ENCODE peak calls at places on chromosomes 12 and 14, in eight cellular contexts. D is mucosa of descending colon; Q is stomach; A is tibial nerve; N is WTC11; P is progenitor cell of endocrine pancreas; S is activated CD8-positive, alpha-beta T cell treated with anti-CD3 and anti-CD28 coated beads for 36 hours; U is B cell. V is an unnamed sample.

GRCh38 chr12:77943466-77943865 is 112.8 kb downstream of the NAV3 start:
- DNase-seq in A (no peak), P (no peak), D (no peak), U (no peak), Q (no peak), N (no peak), S (no peak), V (peak)

GRCh38 chr14:51208982-51209381 is 31.1 kb upstream of the TMX1 start:
- DNase-seq in Q (no peak), N (no peak), D (no peak), A (no peak), U (no peak), P (no peak), S (no peak), V (no peak)

GRCh38 chr14:36657409-36658090 is 4.1 kb upstream of the PAX9 start:
- DNase-seq in D (peak), S (no peak), P (no peak), N (peak), U (no peak), Q (no peak), A (no peak), V (no peak)

GRCh38 chr14:69910871-69911270 is 31.7 kb downstream of the SMOC1 start:
- DNase-seq in A (no peak), U (no peak), P (no peak), Q (no peak), N (no peak), S (no peak), D (no peak), V (no peak)

GRCh38 chr14:53851394-53852056 is 105.1 kb downstream of the BMP4 start:
- DNase-seq in N (no peak), S (no peak), A (no peak), U (no peak), D (no peak), P (no peak), Q (no peak), V (no peak)

GRCh38 chr14:50961606-50962259 is 17.4 kb upstream of the PYGL start:
- DNase-seq in Q (no peak), U (no peak), P (no peak), D (no peak), S (no peak), N (no peak), A (no peak), V (no peak)

GRCh38 chr12:15859136-15859535 is 23.1 kb upstream of the STRAP start:
- DNase-seq in Q (no peak), P (no peak), S (no peak), D (no peak), A (no peak), U (no peak), N (no peak), V (no peak)

GRCh38 chr14:87334997-87335675 is 657.8 kb downstream of the GALC start:
- DNase-seq in U (no peak), D (no peak), A (no peak), N (no peak), S (no peak), Q (no peak), P (no peak), V (no peak)

GRCh38 chr12:28543021-28543890 is 353.0 kb downstream of the CCDC91 start:
- DNase-seq in P (no peak), S (no peak), U (no peak), N (no peak), Q (no peak), D (no peak), A (no peak), V (no peak)

GRCh38 chr12:122855985-122856831 is 21.0 kb downstream of the HIP1R start:
- DNase-seq in Q (no peak), U (no peak), D (no peak), N (no peak), S (no peak), P (no peak), A (no peak), V (no peak)

GRCh38 chr14:105069887-105070759 is 4.9 kb upstream of the GPR132 start:
- DNase-seq in P (no peak), D (no peak), U (no peak), Q (no peak), A (peak), S (peak), N (no peak), V (no peak)

GRCh38 chr12:12538535-12538934 is 24.1 kb downstream of the DUSP16 start:
- DNase-seq in A (no peak), S (no peak), U (no peak), D (no peak), N (no peak), Q (no peak), P (no peak), V (no peak)

GRCh38 chr12:21831671-21832357 is 57.3 kb upstream of the KCNJ8 start:
- DNase-seq in S (no peak), P (no peak), N (no peak), U (no peak), D (no peak), Q (no peak), A (peak), V (no peak)

GRCh38 chr12:117409286-117409685 is 47.9 kb upstream of the NOS1 start:
- DNase-seq in Q (no peak), U (no peak), S (no peak), P (no peak), N (no peak), A (no peak), D (no peak), V (no peak)

GRCh38 chr12:20646239-20646827 is 48.8 kb upstream of the SLCO1C1 start:
- DNase-seq in U (no peak), Q (no peak), P (no peak), N (no peak), S (no peak), A (peak), D (no peak), V (no peak)

GRCh38 chr12:10719482-10719881 is 3.6 kb downstream of the YBX3 start:
- DNase-seq in D (no peak), S (no peak), Q (no peak), N (no peak), A (no peak), P (no peak), U (no peak), V (no peak)

GRCh38 chr12:21527451-21528180 is 1.5 kb downstream of the SPX start:
- DNase-seq in S (peak), Q (peak), U (peak), A (no peak), N (peak), P (peak), D (peak), V (no peak)

GRCh38 chr12:19440916-19441315 is 1.6 kb downstream of the AEBP2 start:
- DNase-seq in A (no peak), U (no peak), P (no peak), N (no peak), S (no peak), Q (no peak), D (no peak), V (no peak)

GRCh38 chr14:50026396-50026795 is 90.0 kb downstream of the VCPKMT start:
- DNase-seq in N (no peak), Q (no peak), S (no peak), D (no peak), U (no peak), P (no peak), A (no peak), V (no peak)

GRCh38 chr12:119245904-119246494 is 67.3 kb downstream of the HSPB8 start:
- DNase-seq in Q (no peak), A (no peak), S (no peak), P (no peak), N (no peak), U (no peak), D (no peak), V (no peak)

GRCh38 chr14:99644035-99644587 is 818 bp upstream of the HHIPL1 start:
- DNase-seq in P (no peak), A (no peak), U (no peak), D (no peak), S (no peak), Q (no peak), N (no peak), V (no peak)

GRCh38 chr12:119500209-119500608 is 93.4 kb upstream of the TMEM233 start:
- DNase-seq in P (no peak), Q (no peak), A (no peak), D (no peak), S (no peak), N (no peak), U (no peak), V (no peak)

GRCh38 chr12:90515199-90516175 is 439.5 kb downstream of the CCER1 start:
- DNase-seq in Q (no peak), S (no peak), N (no peak), P (no peak), A (no peak), U (no peak), D (no peak), V (no peak)

GRCh38 chr14:50501642-50502041 is 30.7 kb downstream of the MAP4K5 start:
- DNase-seq in U (no peak), D (no peak), S (no peak), N (no peak), P (no peak), Q (no peak), A (no peak), V (no peak)

GRCh38 chr12:104456950-104457745 is 400 bp downstream of the CHST11 start:
- DNase-seq in Q (peak), U (no peak), A (peak), S (peak), N (peak), P (peak), D (peak), V (peak)

GRCh38 chr12:50925920-50926319 is 26.4 kb upstream of the HIGD1C start:
- DNase-seq in U (no peak), Q (no peak), D (no peak), P (no peak), A (no peak), S (no peak), N (no peak), V (no peak)

GRCh38 chr12:132430838-132431826 is 58.8 kb upstream of the FBRSL1 start:
- DNase-seq in N (no peak), S (no peak), U (no peak), Q (no peak), A (no peak), P (no peak), D (peak), V (no peak)

GRCh38 chr12:97276198-97276580 is 186.4 kb upstream of the RMST start:
- DNase-seq in A (no peak), P (no peak), N (peak), U (no peak), D (no peak), S (no peak), Q (no peak), V (no peak)

GRCh38 chr14:106842687-106843086 is 1316.3 kb downstream of the TMEM121 start:
- DNase-seq in U (no peak), Q (peak), P (no peak), D (peak), S (no peak), N (no peak), A (no peak), V (no peak)
- TF ChIP-seq CTCF in U (no peak), Q (peak), P (no peak), D (no peak), S (no peak), N (no peak), A (no peak), V (no peak)

GRCh38 chr14:62409909-62410308 is 635.3 kb downstream of the KCNH5 start:
- DNase-seq in A (no peak), Q (no peak), S (no peak), N (no peak), D (no peak), U (no peak), P (no peak), V (no peak)
- TF ChIP-seq CTCF in A (no peak), Q (no peak), S (no peak), N (no peak), D (no peak), U (no peak), P (no peak), V (no peak)

GRCh38 chr12:109573029-109573913 is at the start of the genes MMAB and MVK:
- DNase-seq in U (peak), S (peak), N (peak), D (peak), Q (peak), A (peak), P (peak), V (peak)
- TF ChIP-seq CTCF in U (no peak), S (no peak), N (no peak), D (no peak), Q (no peak), A (no peak), P (no peak), V (no peak)

GRCh38 chr12:110073049-110073831 is 24.9 kb upstream of the C12orf76 start:
- DNase-seq in A (peak), N (no peak), P (no peak), D (peak), U (peak), Q (no peak), S (peak), V (peak)

GRCh38 chr12:110075880-110076279 is 27.6 kb upstream of the C12orf76 start:
- DNase-seq in A (no peak), N (no peak), S (no peak), P (no peak), Q (no peak), U (no peak), D (no peak), V (no peak)

GRCh38 chr12:110071504-110071903 is 23.2 kb upstream of the C12orf76 start:
- DNase-seq in U (no peak), N (no peak), P (no peak), D (no peak), Q (no peak), A (no peak), S (no peak), V (no peak)

GRCh38 chr12:110071967-110072366 is 23.6 kb upstream of the C12orf76 start:
- DNase-seq in A (no peak), Q (no peak), N (no peak), D (no peak), P (no peak), S (no peak), U (no peak), V (no peak)

GRCh38 chr12:110074089-110074488 is 25.8 kb upstream of the C12orf76 start:
- DNase-seq in Q (no peak), A (no peak), P (no peak), N (no peak), S (no peak), D (no peak), U (no peak), V (no peak)
- TF ChIP-seq CTCF in Q (no peak), A (no peak), P (no peak), N (no peak), S (no peak), D (no peak), U (no peak), V (no peak)

DNA sequence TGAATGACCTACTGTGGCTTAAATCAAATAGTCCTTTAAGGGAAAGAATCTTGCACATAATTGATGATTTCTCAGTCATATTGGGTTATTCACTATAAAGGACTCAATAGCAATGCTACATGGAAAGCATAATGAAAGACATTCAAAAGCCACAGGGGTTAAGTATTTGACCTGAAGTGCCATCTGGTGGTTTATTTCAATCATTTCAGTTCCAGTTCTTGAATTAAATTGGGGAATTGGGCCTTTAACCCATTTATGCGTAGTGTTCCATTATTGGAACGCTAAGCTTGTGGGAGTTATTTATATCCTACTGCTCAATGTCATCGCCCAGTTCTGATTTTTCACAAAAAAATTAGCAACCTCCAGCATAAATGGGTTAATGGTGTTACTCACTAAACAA is 41.3 kb upstream of the C12orf71 start:
- DNase-seq in P (no peak), S (no peak), A (no peak), U (no peak), Q (no peak), N (no peak), D (no peak), V (no peak)
- TF ChIP-seq CTCF in P (peak), S (no peak), A (no peak), U (peak), Q (no peak), N (no peak), D (no peak), V (no peak)

GRCh38 chr12:68406134-68406576 is 74.0 kb upstream of the MDM1 start:
- DNase-seq in Q (peak), D (peak), N (peak), U (no peak), S (no peak), A (peak), P (no peak), V (peak)
- TF ChIP-seq CTCF in Q (peak), D (peak), N (no peak), U (no peak), S (no peak), A (no peak), P (peak), V (no peak)

GRCh38 chr12:124273630-124274029 is 21.3 kb upstream of the RFLNA start:
- DNase-seq in Q (no peak), S (peak), P (no peak), D (no peak), U (no peak), N (peak), A (no peak), V (no peak)
- TF ChIP-seq CTCF in Q (no peak), S (peak), P (peak), D (no peak), U (no peak), N (peak), A (no peak), V (no peak)

GRCh38 chr14:90557516-90557915 is 160.7 kb downstream of the CALM1 start:
- DNase-seq in S (no peak), P (no peak), D (no peak), N (no peak), U (no peak), A (no peak), Q (no peak), V (no peak)

GRCh38 chr14:90559811-90560492 is 163.1 kb downstream of the CALM1 start:
- DNase-seq in N (no peak), A (no peak), U (no peak), Q (no peak), D (no peak), S (no peak), P (no peak), V (no peak)

GRCh38 chr14:90558041-90558982 is 161.5 kb downstream of the CALM1 start:
- DNase-seq in S (no peak), N (no peak), U (no peak), D (no peak), Q (peak), P (no peak), A (no peak), V (no peak)

GRCh38 chr14:90560529-90560928 is 163.7 kb downstream of the CALM1 start:
- DNase-seq in U (no peak), D (no peak), A (no peak), N (no peak), S (no peak), Q (no peak), P (no peak), V (no peak)

DNA sequence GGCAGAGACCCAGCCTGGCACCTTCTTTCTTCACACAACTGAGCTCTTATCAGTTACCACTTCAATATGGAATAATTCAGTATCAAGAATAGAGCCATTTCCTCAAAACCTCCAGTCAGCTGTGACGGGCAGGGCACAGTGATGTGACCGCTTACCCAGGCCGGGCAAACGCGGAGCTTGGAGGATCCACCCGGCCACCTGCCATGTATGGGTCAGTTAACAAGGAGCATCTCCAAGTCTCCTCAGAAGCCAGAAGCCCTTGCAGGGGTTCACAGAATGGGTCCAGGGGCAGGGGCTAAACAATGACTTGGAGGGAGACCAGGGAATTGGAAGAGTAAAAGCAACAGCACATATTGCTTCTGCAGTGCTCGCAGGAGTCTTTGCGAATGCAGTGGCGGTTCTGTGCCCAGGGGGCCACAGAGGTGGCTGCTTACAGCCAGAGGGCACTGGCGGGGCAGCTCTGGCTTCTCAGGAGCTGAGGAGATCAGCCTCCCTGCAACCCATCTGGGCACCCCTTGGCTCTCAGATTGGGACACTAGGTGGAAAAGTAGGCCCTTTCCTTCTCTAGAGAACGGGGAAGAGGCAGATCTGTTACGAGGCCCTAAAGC is 162.3 kb downstream of the CALM1 start:
- DNase-seq in N (no peak), P (no peak), Q (no peak), D (no peak), U (no peak), S (no peak), A (no peak), V (no peak)
- TF ChIP-seq CTCF in N (no peak), P (no peak), Q (no peak), D (no peak), U (no peak), S (no peak), A (no peak), V (no peak)

GRCh38 chr14:88546621-88547385 is 8.0 kb downstream of the PTPN21 start:
- DNase-seq in S (no peak), A (no peak), P (no peak), Q (no peak), N (no peak), D (no peak), U (no peak), V (no peak)
- TF ChIP-seq CTCF in S (no peak), A (no peak), P (no peak), Q (no peak), N (no peak), D (no peak), U (no peak), V (no peak)

DNA sequence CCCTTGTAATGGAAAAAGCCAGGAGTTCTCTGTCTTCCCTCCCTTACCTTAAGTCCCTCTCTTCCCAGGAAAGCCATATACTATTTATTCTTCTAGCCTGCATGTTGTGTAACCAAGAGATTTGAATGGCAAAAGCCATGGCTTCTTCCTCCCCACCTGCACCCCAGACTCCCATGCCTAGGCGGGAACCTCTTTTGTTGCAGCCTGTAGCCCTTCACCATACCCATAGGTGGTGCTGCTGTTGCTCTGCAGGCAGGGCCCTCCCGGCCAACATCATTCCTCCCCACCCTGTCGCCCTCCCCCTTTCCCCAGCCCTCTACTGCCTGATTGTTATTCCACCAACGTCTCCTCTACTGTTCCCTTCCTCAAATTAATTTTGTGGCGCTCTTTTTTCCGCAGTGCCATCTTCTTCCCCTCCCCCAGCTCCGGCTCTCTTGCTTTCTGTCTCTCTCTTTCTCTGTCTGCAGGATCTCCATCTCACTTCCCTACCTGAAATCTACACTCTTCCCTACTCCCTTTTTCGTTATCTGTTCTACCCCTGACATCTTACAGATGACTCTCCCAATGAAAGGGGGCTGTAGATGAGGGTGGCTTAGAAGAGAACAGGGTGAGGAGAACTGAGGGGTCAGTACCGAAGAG is 13.8 kb downstream of the NGDN start:
- DNase-seq in U (no peak), S (peak), A (no peak), Q (no peak), P (peak), N (peak), D (no peak), V (no peak)
- TF ChIP-seq CTCF in U (peak), S (peak), A (no peak), Q (peak), P (peak), N (peak), D (no peak), V (no peak)

V was measured in lower leg skin.